ENCODE peak calls at places on chromosomes 11 and 22, in five cellular contexts. W, T, Y, I and L are unnamed samples.

GRCh38 chr11:69808708-69809107 is 10.5 kb downstream of the FGF3 start:
- DNase-seq in W (no peak), Y (peak; percentile 23), T (no peak), I (peak; percentile 6), L (peak; percentile 37)

GRCh38 chr11:27209562-27210005 is 153.4 kb downstream of the CCDC34 start:
- DNase-seq in W (peak; percentile 61), I (peak; percentile 97), T (no peak), Y (peak; percentile 97), L (no peak)

GRCh38 chr22:46575915-46576555 is 38.6 kb upstream of the CELSR1 start:
- DNase-seq in I (no peak), W (peak; percentile 66), T (no peak), Y (no peak), L (no peak)

GRCh38 chr11:2257023-2257700 is 13.2 kb downstream of the ASCL2 start:
- DNase-seq in T (no peak), W (no peak), I (no peak), Y (no peak), L (no peak)

GRCh38 chr22:24503137-24503850 is 8.2 kb downstream of the UPB1 start:
- DNase-seq in Y (peak; percentile 48), W (peak; percentile 62), I (peak; percentile 65), T (peak; percentile 43), L (peak; percentile 49)

GRCh38 chr11:86800076-86800955 is at the start of gene PRSS23:
- DNase-seq in W (peak; percentile 59), I (peak; percentile 31), Y (peak; percentile 66), T (peak; percentile 56), L (peak; percentile 87)

GRCh38 chr22:29480512-29481264 is 670 bp downstream of the NEFH start:
- DNase-seq in I (peak; percentile 58), T (peak; percentile 20), W (peak; percentile 57), Y (peak; percentile 31), L (peak; percentile 70)

GRCh38 chr11:123608371-123608770 is 46.1 kb downstream of the SCN3B start:
- DNase-seq in Y (no peak), T (no peak), W (no peak), I (no peak), L (no peak)

GRCh38 chr11:36356201-36356600 is 60.1 kb downstream of the PRR5L start:
- DNase-seq in W (no peak), Y (no peak), I (no peak), T (no peak), L (no peak)

GRCh38 chr22:45538284-45538683 is 35.6 kb downstream of the FBLN1 start:
- DNase-seq in Y (no peak), T (no peak), W (no peak), I (no peak), L (no peak)

GRCh38 chr11:126175261-126175885 is 36.1 kb downstream of the RPUSD4 start:
- DNase-seq in Y (no peak), W (no peak), T (no peak), I (peak; percentile 54), L (no peak)

GRCh38 chr11:76830639-76831312 is 29.9 kb upstream of the ACER3 start:
- DNase-seq in I (peak; percentile 63), W (peak; percentile 38), T (no peak), Y (peak; percentile 58), L (no peak)

DNA sequence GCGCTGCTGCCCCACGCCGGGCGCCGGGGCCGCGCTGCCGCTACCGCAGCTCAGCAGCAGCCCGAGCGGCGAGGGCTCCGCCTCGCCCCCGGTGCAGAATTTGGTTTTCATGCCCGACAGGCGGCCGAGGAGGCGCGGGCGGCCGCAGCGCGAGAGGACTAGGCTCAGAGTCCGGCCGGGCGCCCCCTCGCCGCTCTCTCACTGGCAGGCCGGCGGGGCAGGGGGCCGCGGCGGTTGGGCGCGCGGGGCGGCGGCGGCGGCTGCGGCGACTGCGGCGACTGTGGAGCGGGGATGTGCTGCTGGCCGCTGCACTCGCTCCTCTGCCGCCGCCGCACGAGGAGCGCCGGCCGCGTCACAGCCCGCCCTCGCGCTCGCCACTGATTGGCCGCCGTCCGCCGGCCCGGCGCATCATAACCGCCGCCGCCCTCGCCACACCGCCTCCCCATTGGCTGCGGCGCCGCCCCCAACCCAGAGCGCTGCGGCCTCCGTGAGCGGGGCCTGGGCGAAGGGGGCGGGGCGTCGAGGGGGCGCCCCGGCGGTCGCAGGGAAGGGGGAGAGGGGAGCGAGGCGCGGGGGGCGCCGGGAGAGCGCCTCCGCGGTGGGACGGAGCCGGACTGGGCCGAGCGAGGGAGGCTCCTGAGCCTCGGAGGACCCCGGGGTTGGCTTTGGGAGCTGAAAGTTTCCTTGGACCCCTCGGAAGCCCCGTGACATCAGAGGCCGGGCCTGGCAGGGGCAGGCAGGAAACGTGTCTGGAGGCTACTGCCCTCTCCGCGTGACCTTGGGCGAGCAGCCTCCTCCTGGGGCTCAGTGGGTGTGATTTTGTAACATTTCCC is at the start of gene CHKA:
- DNase-seq in I (peak; percentile 74), W (peak; percentile 97), T (peak; percentile 85), Y (peak; percentile 89), L (peak; percentile 96)
- TF ChIP-seq CTCF in I (no peak), W (no peak), T (no peak), Y (no peak), L (no peak)

GRCh38 chr11:131300304-131300703 is 70.1 kb upstream of the NTM start:
- DNase-seq in T (peak; percentile 45), Y (peak; percentile 3), I (no peak), W (no peak), L (no peak)
- TF ChIP-seq CTCF in T (no peak), Y (no peak), I (no peak), W (no peak), L (no peak)

GRCh38 chr11:72703281-72704008 is 29.2 kb upstream of the PDE2A start:
- DNase-seq in I (peak; percentile 75), W (no peak), Y (peak; percentile 58), T (no peak), L (peak; percentile 65)

GRCh38 chr11:72705442-72706365 is 31.5 kb upstream of the PDE2A start:
- DNase-seq in Y (no peak), W (no peak), I (no peak), T (no peak), L (no peak)

GRCh38 chr11:72704783-72705287 is 30.6 kb upstream of the PDE2A start:
- DNase-seq in T (no peak), W (no peak), Y (no peak), I (no peak), L (no peak)

GRCh38 chr11:72702842-72703241 is 28.6 kb upstream of the PDE2A start:
- DNase-seq in T (no peak), W (no peak), I (no peak), Y (no peak), L (no peak)

DNA sequence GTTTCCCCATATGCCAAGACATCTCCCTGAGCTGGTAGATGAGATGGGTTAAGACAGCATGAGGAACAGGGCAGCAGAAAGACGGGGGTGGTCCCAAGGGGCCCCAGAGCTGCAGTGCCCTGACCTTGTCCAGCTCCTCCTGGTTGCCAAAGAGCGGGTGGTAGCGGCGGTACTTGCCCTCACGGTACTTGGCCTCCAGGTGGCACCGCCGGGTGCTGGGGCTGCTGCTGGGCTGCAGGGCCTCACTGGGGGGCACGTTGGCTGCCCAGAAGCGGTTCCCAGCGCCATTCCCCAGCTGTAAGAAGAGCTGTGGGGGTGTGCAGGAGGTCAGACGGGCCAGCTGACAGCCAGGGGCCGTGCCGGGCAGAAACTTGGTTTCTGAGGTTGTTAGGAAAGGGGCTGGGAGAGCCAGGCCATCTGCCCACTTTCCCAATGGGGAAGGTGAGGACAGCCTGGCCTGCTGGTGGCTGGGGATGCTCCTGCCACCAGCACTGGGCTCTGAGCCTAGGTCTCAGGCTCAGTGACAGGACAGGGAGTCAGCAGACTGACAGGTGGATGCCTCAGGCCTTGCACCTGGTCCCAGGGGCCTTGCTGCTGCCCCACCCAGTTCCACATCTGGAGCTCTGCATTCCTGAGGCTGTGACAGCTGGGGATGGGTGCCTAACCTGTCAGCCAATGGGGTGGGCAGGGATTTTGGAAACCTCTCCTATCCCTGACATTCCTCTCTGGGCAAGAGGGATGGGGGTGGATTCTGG is 30.0 kb upstream of the PDE2A start:
- DNase-seq in Y (no peak), T (no peak), W (no peak), I (peak; percentile 16), L (no peak)
- TF ChIP-seq CTCF in Y (no peak), T (no peak), W (no peak), I (peak; percentile 19), L (no peak)

DNA sequence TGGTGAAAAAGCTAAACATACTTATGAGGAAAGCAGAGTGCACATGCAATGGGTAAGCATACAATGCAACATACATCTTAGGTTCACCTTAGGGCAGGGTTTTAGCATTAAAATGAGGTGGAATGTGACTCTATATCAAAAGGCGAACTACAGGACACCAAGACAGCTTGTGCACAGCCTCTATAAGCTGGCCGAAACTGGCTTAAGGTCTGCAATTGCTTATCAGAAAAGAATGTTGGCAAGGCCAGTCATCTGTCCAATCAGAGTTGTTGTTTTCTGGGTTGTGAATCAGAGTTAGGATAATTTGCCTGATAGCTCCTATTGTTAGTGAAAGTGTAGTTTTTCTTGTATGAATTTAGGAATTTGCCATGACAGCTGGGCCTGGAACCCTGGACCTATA is 76.5 kb downstream of the LRRC4C start:
- DNase-seq in I (no peak), W (no peak), T (no peak), Y (peak; percentile 21), L (no peak)
- TF ChIP-seq CTCF in I (no peak), W (no peak), T (no peak), Y (no peak), L (no peak)

GRCh38 chr11:120501440-120501839 is 10.1 kb upstream of the GRIK4 start:
- DNase-seq in Y (no peak), W (no peak), T (no peak), I (no peak), L (no peak)
- TF ChIP-seq CTCF in Y (no peak), W (no peak), T (no peak), I (no peak), L (no peak)

DNA sequence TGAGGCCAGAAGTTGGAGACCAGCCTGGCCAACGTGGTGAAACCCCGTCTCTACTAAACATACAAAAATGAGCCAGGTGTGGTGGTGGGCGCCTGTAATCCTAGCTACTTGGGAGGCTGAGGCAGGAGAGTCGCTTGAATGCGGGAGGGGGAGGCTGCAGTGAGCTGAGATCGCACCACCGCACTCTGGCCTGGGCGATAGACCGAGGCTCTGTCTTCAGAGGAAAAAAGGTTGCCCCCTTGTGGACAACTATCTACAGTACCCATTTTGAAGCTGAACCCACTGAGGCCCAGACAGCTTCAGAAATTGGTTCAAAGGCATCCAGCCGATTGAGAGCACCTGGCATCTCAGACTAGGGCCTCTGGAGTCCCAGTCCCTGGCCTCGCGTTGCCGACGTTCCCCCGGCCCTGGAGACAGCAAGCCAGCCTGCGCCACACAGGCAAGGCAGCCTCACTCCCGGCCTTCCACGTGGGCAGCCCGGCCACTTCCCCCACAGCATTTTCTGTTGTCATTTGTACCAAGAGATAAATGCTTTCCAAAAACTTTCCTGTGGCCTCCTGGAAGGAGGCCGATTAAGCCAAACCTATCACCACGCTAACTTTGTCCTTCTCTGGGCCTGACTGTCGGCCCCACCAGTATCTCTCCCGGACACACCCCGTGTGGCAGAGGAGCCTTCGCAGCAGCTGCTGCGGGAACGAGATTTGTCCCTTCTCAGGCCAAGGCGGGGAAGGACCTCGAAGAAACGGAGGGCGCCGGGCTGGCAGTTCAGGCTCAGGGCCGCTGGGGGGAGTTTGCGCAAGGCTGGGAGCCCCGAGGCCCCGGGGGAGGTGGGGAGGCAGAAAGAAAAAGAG is 82.8 kb downstream of the FLI1 start:
- DNase-seq in T (peak; percentile 70), Y (peak; percentile 45), W (peak; percentile 78), I (peak; percentile 34), L (peak; percentile 78)
- TF ChIP-seq CTCF in T (peak; percentile 71), Y (peak; percentile 74), W (peak; percentile 74), I (peak; percentile 50), L (peak; percentile 64)